ENCODE peak calls at places on chromosomes 11 and 22, in five cellular contexts. T, M, R, W and C are unnamed samples.

GRCh38 chr11:114209904-114210303 is 86.3 kb upstream of the NNMT start:
- DNase-seq in T (no peak), M (no peak), R (no peak), W (no peak), C (no peak)

GRCh38 chr22:42991010-42991651 is 23.8 kb downstream of the PACSIN2 start:
- DNase-seq in T (no peak), M (no peak), R (peak), W (peak), C (peak)

GRCh38 chr22:26259510-26259909 is 90.2 kb downstream of the SEZ6L start:
- DNase-seq in T (no peak), M (no peak), R (no peak), W (no peak), C (peak)

GRCh38 chr22:19655399-19655798 is 58.9 kb upstream of the SEPTIN5 start:
- DNase-seq in T (no peak), M (no peak), R (peak), W (no peak), C (no peak)

GRCh38 chr11:88131764-88132470 is 43.3 kb downstream of the RAB38 start:
- DNase-seq in T (no peak), M (no peak), R (no peak), W (no peak), C (no peak)

GRCh38 chr22:24026733-24027132 is 15.6 kb downstream of the CABIN1 start:
- DNase-seq in T (no peak), M (no peak), R (no peak), W (no peak), C (no peak)

GRCh38 chr22:25453557-25453956 is 110.9 kb upstream of the GRK3 start:
- DNase-seq in T (peak), M (no peak), R (no peak), W (no peak), C (no peak)

GRCh38 chr11:70405679-70406395 is 7.5 kb downstream of the CTTN start:
- DNase-seq in T (no peak), M (no peak), R (no peak), W (no peak), C (no peak)

GRCh38 chr22:29782061-29782845 is 15.1 kb downstream of the UQCR10 start:
- DNase-seq in T (no peak), M (no peak), R (peak), W (no peak), C (no peak)

GRCh38 chr11:76734456-76735217 is 48.5 kb upstream of the TSKU start:
- DNase-seq in T (no peak), M (no peak), R (no peak), W (no peak), C (no peak)

GRCh38 chr11:76728778-76729177 is 54.4 kb upstream of the TSKU start:
- DNase-seq in T (no peak), M (no peak), R (no peak), W (no peak), C (no peak)

GRCh38 chr11:76729214-76729613 is 53.9 kb upstream of the TSKU start:
- DNase-seq in T (no peak), M (no peak), R (no peak), W (peak), C (no peak)

GRCh38 chr11:76732643-76733042 is 50.5 kb upstream of the TSKU start:
- DNase-seq in T (no peak), M (no peak), R (no peak), W (no peak), C (no peak)

DNA sequence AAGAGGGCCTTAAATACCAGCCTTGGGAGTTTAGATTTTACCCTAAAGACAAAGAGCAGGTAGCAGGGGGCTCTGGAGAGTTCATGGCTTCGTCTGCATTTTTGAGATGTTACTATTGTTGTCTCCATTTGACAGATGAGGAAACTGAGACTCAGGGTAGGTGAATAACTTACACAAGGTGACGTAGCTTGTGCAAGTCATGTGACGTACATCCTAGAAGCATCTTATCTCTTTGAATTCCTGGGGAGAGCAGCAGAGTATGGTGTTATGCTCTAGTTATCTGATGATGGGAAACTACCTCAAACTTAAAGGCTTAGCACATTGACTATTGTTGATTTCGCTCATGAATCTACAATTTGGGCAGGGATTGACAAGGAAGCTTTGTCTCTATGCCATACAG is 52.3 kb upstream of the TSKU start:
- DNase-seq in T (no peak), M (no peak), R (no peak), W (no peak), C (no peak)
- TF ChIP-seq CTCF in T (no peak), M (no peak), R (no peak), W (no peak), C (no peak)

GRCh38 chr11:553083-553948 is 7.2 kb downstream of the LMNTD2 start:
- DNase-seq in T (no peak), M (no peak), R (no peak), W (no peak), C (no peak)

GRCh38 chr11:555500-556174 is 4.9 kb downstream of the LMNTD2 start:
- DNase-seq in T (no peak), M (no peak), R (no peak), W (no peak), C (no peak)

GRCh38 chr11:554824-555499 is 5.6 kb downstream of the LMNTD2 start:
- DNase-seq in T (peak), M (no peak), R (no peak), W (no peak), C (peak)

GRCh38 chr11:553949-554398 is 6.6 kb downstream of the LMNTD2 start:
- DNase-seq in T (no peak), M (no peak), R (no peak), W (no peak), C (no peak)

DNA sequence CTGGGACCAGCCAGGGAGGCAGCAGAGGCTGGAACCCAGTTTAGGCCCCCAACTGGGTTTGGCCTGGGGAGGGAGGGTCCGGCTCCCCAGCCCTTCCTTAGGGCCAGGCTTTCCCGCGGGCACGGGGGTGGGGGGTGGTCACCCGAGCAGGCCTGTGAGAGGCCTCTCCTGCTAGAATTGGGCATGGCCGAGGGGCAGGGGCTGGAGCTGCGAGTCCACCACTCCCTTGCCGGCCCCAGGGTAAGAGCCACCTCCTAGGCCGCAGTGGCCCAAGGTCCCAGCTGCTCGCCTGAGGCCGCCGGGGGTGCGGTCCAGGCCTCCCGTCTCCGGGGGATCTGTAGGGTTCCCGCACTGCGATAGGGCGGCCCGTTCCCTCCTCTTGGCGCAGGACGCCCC is 6.1 kb downstream of the LMNTD2 start:
- DNase-seq in T (no peak), M (no peak), R (no peak), W (no peak), C (no peak)
- H3K4me3 ChIP-seq in T (peak), M (peak), R (no peak), W (no peak), C (no peak)

DNA sequence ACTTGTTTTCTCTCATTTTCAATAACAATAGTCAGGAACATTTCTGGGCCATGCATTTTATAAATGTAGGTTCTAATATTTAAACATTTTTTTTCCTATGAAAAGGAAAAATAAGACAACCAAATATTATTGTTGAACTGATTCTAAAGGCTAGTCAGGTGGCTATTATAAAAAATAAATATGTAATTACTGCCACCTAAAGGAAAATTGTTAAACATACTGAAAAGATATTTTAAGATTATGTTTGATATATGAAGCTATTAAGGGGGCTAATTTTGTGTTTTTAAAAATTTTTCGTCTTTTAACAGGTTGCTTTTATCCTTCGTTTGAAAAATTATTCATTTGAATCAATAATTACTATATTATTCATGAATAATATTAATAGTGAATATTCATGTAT is 62.2 kb upstream of the FDX1 start:
- DNase-seq in T (no peak), M (no peak), R (no peak), W (no peak), C (no peak)
- TF ChIP-seq CTCF in T (peak), M (no peak), R (peak), W (no peak), C (no peak)

DNA sequence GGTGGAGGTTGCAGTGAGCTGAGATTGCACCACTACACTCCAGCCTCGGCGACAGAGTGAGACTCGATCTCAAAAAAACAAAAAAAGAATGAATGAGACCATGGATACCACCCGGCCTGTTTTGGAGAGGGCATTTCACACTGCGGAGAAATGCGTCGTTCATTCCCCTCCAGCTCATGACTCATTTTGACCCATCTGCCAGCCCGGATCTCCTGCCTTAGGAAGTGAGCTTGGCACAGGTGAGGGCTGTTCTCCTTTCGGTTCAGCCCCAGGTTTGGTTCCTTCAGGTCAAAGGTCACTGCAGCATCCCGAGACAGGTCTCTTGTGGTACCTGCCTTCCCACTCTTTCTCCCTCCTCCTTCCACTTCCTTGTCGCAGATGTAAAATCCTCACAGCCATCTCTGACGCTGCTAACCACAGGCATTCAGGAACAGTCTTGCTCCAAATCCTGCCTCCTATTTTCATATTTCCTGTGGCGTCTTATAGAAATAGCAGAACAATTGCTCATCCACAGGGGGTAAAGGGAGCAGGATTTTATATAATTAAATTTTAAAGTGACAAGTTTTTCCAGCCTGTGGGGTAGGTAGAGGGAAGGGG is 517.9 kb downstream of the NTM start:
- DNase-seq in T (no peak), M (no peak), R (no peak), W (no peak), C (peak)
- H3K4me3 ChIP-seq in T (no peak), M (no peak), R (no peak), W (no peak), C (no peak)

DNA sequence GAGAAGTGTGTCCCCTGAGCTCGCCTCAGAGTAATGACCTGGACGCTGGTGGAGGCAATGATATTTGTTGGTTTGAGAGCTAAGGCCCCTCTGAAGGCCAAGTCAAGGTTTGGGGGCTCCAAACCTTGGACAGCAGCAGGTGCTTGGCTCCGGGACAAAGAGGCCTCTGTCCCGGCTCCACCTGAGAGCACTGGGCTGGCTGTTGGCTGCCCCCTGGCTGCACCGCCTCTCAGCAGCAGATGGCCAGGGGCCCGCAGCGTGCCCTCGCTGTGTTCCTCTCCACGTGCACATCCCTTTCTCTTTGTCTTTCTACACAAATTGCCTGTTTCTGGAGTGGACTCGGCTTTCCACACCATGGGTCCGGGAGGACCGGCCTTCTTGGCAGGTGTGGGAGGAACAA is 301.3 kb downstream of the NTM start:
- DNase-seq in T (no peak), M (no peak), R (no peak), W (peak), C (no peak)
- TF ChIP-seq CTCF in T (no peak), M (no peak), R (no peak), W (no peak), C (peak)

GRCh38 chr11:14969922-14970323 is 2.2 kb downstream of the CALCA start:
- DNase-seq in T (peak), M (no peak), R (no peak), W (no peak), C (no peak)

GRCh38 chr11:14972581-14973490 is 685 bp upstream of the CALCA start:
- DNase-seq in T (no peak), M (no peak), R (no peak), W (no peak), C (no peak)

GRCh38 chr11:14974021-14974698 is 2.0 kb upstream of the CALCA start:
- DNase-seq in T (no peak), M (no peak), R (no peak), W (no peak), C (no peak)

GRCh38 chr11:14973621-14974020 is 1.5 kb upstream of the CALCA start:
- DNase-seq in T (peak), M (no peak), R (no peak), W (peak), C (peak)

GRCh38 chr11:14971865-14972580 is at the start of gene CALCA:
- DNase-seq in T (no peak), M (no peak), R (no peak), W (no peak), C (no peak)
- H3K4me3 ChIP-seq in T (no peak), M (peak), R (no peak), W (no peak), C (no peak)

DNA sequence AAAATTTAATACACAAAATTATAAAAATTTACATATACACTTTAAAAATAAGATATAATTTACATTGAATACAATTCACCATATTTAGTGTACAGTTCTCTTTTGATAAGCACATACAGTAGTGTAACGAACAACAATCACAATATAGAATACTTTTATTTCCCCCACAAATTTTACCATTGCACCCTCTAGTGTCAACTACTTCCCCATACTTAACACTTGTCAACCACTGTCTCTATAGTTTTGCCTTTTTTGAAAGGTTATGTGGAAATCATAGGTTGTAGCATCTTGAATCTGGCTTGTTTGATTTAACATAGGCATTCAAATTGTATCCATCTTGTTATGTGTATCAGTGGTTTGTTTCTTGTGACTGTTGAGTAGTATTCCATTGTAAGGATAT is 21.3 kb upstream of the PANX1 start:
- DNase-seq in T (no peak), M (no peak), R (no peak), W (no peak), C (no peak)
- TF ChIP-seq CTCF in T (no peak), M (no peak), R (no peak), W (no peak), C (peak)

GRCh38 chr22:37267661-37268413 is 14.5 kb upstream of the CYTH4 start:
- DNase-seq in T (peak), M (no peak), R (no peak), W (no peak), C (no peak)
- H3K4me3 ChIP-seq in T (peak), M (no peak), R (no peak), W (no peak), C (no peak)

GRCh38 chr11:112440518-112440917 is 179.9 kb upstream of the PLET1 start:
- DNase-seq in T (no peak), M (no peak), R (no peak), W (no peak), C (no peak)
- TF ChIP-seq CTCF in T (no peak), M (no peak), R (no peak), W (no peak), C (no peak)